ENCODE peak calls at places on chromosome X, in nine cellular contexts. One of them, this sample, is unnamed.

GRCh38 chrX:141467442-141467841 is 117.1 kb downstream of the SPANXA1 start:
- DNase-seq in uterus: no peak
- DNase-seq in H54: no peak
- DNase-seq in erythroblast: no peak
- DNase-seq in lower leg skin: no peak
- DNase-seq in transverse colon: no peak
- DNase-seq in heart left ventricle: no peak
- DNase-seq in esophagus muscularis mucosa: no peak
- DNase-seq in A549: no peak
- DNase-seq in this sample: no peak

GRCh38 chrX:132093239-132093860 is 34.5 kb downstream of the FRMD7 start:
- DNase-seq in heart left ventricle: no peak
- DNase-seq in lower leg skin: no peak
- DNase-seq in transverse colon: no peak
- DNase-seq in uterus: no peak
- DNase-seq in erythroblast: no peak
- DNase-seq in esophagus muscularis mucosa: no peak
- DNase-seq in H54: no peak
- DNase-seq in A549: no peak
- DNase-seq in this sample: no peak

GRCh38 chrX:13305091-13305490 is 14.8 kb downstream of the ATXN3L start:
- DNase-seq in lower leg skin: no peak
- DNase-seq in erythroblast: no peak
- DNase-seq in A549: no peak
- DNase-seq in uterus: no peak
- DNase-seq in transverse colon: no peak
- DNase-seq in esophagus muscularis mucosa: no peak
- DNase-seq in H54: no peak
- DNase-seq in heart left ventricle: no peak
- DNase-seq in this sample: no peak

GRCh38 chrX:108264376-108264775 is 172.8 kb downstream of the ATG4A start:
- DNase-seq in erythroblast: no peak
- DNase-seq in esophagus muscularis mucosa: no peak
- DNase-seq in H54: no peak
- DNase-seq in transverse colon: no peak
- DNase-seq in heart left ventricle: no peak
- DNase-seq in A549: no peak
- DNase-seq in uterus: no peak
- DNase-seq in lower leg skin: no peak
- DNase-seq in this sample: no peak

GRCh38 chrX:8868070-8868795 is 67.0 kb upstream of the FAM9A start:
- DNase-seq in esophagus muscularis mucosa: no peak
- DNase-seq in erythroblast: no peak
- DNase-seq in A549: peak
- DNase-seq in heart left ventricle: no peak
- DNase-seq in H54: no peak
- DNase-seq in uterus: peak
- DNase-seq in transverse colon: no peak
- DNase-seq in lower leg skin: no peak
- DNase-seq in this sample: no peak

GRCh38 chrX:23246001-23246400 is 88.6 kb upstream of the PTCHD1 start:
- DNase-seq in A549: no peak
- DNase-seq in heart left ventricle: no peak
- DNase-seq in esophagus muscularis mucosa: no peak
- DNase-seq in lower leg skin: no peak
- DNase-seq in uterus: no peak
- DNase-seq in H54: no peak
- DNase-seq in erythroblast: no peak
- DNase-seq in transverse colon: no peak
- DNase-seq in this sample: no peak

GRCh38 chrX:73962948-73963347 is 341.0 kb upstream of the ZCCHC13 start:
- DNase-seq in H54: no peak
- DNase-seq in transverse colon: no peak
- DNase-seq in erythroblast: no peak
- DNase-seq in uterus: no peak
- DNase-seq in lower leg skin: no peak
- DNase-seq in esophagus muscularis mucosa: no peak
- DNase-seq in A549: no peak
- DNase-seq in heart left ventricle: no peak
- DNase-seq in this sample: no peak

GRCh38 chrX:104913348-104913747 is 307.1 kb downstream of the TEX13A start:
- DNase-seq in heart left ventricle: no peak
- DNase-seq in lower leg skin: no peak
- DNase-seq in A549: no peak
- DNase-seq in uterus: no peak
- DNase-seq in transverse colon: no peak
- DNase-seq in H54: no peak
- DNase-seq in esophagus muscularis mucosa: no peak
- DNase-seq in erythroblast: no peak
- DNase-seq in this sample: no peak

GRCh38 chrX:21798677-21799219 is 40.7 kb upstream of the MBTPS2 start:
- DNase-seq in erythroblast: no peak
- DNase-seq in esophagus muscularis mucosa: no peak
- DNase-seq in A549: peak
- DNase-seq in uterus: no peak
- DNase-seq in lower leg skin: no peak
- DNase-seq in H54: peak
- DNase-seq in heart left ventricle: peak
- DNase-seq in transverse colon: no peak
- DNase-seq in this sample: no peak

GRCh38 chrX:51420610-51421009 is 75.8 kb downstream of the NUDT11 start:
- DNase-seq in heart left ventricle: no peak
- DNase-seq in H54: no peak
- DNase-seq in uterus: no peak
- DNase-seq in lower leg skin: no peak
- DNase-seq in transverse colon: no peak
- DNase-seq in A549: peak
- DNase-seq in erythroblast: peak
- DNase-seq in esophagus muscularis mucosa: no peak
- DNase-seq in this sample: no peak

GRCh38 chrX:151801980-151802379 is 67.4 kb downstream of the CNGA2 start:
- DNase-seq in A549: peak
- DNase-seq in esophagus muscularis mucosa: no peak
- DNase-seq in erythroblast: no peak
- DNase-seq in transverse colon: no peak
- DNase-seq in uterus: no peak
- DNase-seq in heart left ventricle: no peak
- DNase-seq in H54: no peak
- DNase-seq in lower leg skin: no peak
- DNase-seq in this sample: no peak

GRCh38 chrX:33987458-33987857 is 144.7 kb downstream of the FAM47A start:
- DNase-seq in esophagus muscularis mucosa: no peak
- DNase-seq in H54: no peak
- DNase-seq in transverse colon: no peak
- DNase-seq in erythroblast: no peak
- DNase-seq in A549: no peak
- DNase-seq in heart left ventricle: peak
- DNase-seq in lower leg skin: peak
- DNase-seq in uterus: no peak
- DNase-seq in this sample: no peak

GRCh38 chrX:69153060-69153730 is 12.1 kb downstream of the PJA1 start:
- DNase-seq in lower leg skin: peak
- DNase-seq in transverse colon: no peak
- DNase-seq in H54: no peak
- DNase-seq in esophagus muscularis mucosa: peak
- DNase-seq in A549: no peak
- DNase-seq in heart left ventricle: no peak
- DNase-seq in erythroblast: no peak
- DNase-seq in uterus: peak
- DNase-seq in this sample: no peak

GRCh38 chrX:19613645-19614323 is 98.5 kb upstream of the MAP3K15 start:
- DNase-seq in A549: no peak
- DNase-seq in erythroblast: no peak
- DNase-seq in heart left ventricle: peak
- DNase-seq in esophagus muscularis mucosa: no peak
- DNase-seq in H54: no peak
- DNase-seq in uterus: no peak
- DNase-seq in transverse colon: peak
- DNase-seq in lower leg skin: no peak
- DNase-seq in this sample: no peak

GRCh38 chrX:45750639-45751038 is 550.0 kb upstream of the DIPK2B start:
- DNase-seq in H54: no peak
- DNase-seq in erythroblast: no peak
- DNase-seq in lower leg skin: no peak
- DNase-seq in A549: no peak
- DNase-seq in transverse colon: no peak
- DNase-seq in esophagus muscularis mucosa: no peak
- DNase-seq in uterus: no peak
- DNase-seq in heart left ventricle: peak
- DNase-seq in this sample: no peak

GRCh38 chrX:100829730-100830129 is 9.5 kb downstream of the CSTF2 start:
- DNase-seq in A549: no peak
- DNase-seq in H54: peak
- DNase-seq in erythroblast: no peak
- DNase-seq in uterus: no peak
- DNase-seq in transverse colon: no peak
- DNase-seq in esophagus muscularis mucosa: no peak
- DNase-seq in heart left ventricle: no peak
- DNase-seq in lower leg skin: no peak
- DNase-seq in this sample: no peak

GRCh38 chrX:19625612-19626011 is 110.3 kb upstream of the MAP3K15 start:
- DNase-seq in uterus: no peak
- DNase-seq in transverse colon: peak
- DNase-seq in A549: no peak
- DNase-seq in H54: no peak
- DNase-seq in erythroblast: no peak
- DNase-seq in heart left ventricle: no peak
- DNase-seq in esophagus muscularis mucosa: no peak
- DNase-seq in lower leg skin: no peak
- DNase-seq in this sample: no peak

GRCh38 chrX:15908891-15909290 is 54.3 kb upstream of the AP1S2 start:
- DNase-seq in A549: no peak
- DNase-seq in transverse colon: no peak
- DNase-seq in esophagus muscularis mucosa: no peak
- DNase-seq in erythroblast: no peak
- DNase-seq in H54: no peak
- DNase-seq in uterus: no peak
- DNase-seq in heart left ventricle: no peak
- DNase-seq in lower leg skin: no peak
- DNase-seq in this sample: no peak

GRCh38 chrX:24672701-24673190 is 21.0 kb upstream of the POLA1 start:
- DNase-seq in A549: no peak
- DNase-seq in lower leg skin: no peak
- DNase-seq in esophagus muscularis mucosa: no peak
- DNase-seq in H54: no peak
- DNase-seq in erythroblast: no peak
- DNase-seq in uterus: no peak
- DNase-seq in transverse colon: no peak
- DNase-seq in heart left ventricle: no peak
- DNase-seq in this sample: no peak

DNA sequence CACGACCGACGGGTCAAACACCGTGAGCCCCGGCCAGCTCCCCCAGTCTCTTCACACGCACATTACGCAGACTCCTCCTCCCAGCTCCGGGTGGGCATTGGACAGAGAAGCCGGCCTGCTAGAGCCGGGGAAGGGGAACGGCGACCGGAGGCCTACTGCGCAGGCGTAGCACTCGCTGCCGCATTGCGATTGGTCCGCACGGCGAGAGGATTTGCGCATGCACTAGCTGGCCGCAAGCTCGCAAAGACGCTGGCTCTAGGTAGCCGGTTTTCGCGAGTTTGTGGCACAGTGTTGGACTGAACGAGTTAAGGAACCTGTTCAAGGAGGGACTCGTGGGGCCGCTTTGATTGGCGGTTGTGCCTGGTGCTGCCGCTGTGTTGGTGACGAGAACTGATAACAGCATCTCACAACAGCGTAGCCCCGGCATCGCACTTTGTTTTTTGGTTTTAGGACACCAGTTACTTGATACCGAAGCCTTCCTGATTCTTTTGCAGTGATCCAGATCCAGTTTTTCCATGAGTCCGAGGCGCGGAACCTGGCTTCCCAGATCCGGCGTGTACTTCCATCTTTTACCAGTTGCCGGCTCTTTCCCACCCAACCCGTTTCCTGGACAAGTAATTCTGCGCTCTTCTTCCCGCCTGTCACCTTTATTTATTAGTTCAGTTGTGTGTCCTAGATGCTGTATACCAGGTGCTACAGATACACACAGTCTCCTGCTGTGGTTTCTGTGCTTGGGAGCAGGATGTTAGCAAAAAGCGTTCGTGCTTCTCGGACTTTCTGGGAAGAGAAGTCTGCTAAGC is at the start of gene AIFM1:
- DNase-seq in heart left ventricle: peak
- DNase-seq in esophagus muscularis mucosa: peak
- DNase-seq in H54: peak
- DNase-seq in erythroblast: peak
- DNase-seq in lower leg skin: peak
- DNase-seq in A549: peak
- DNase-seq in transverse colon: peak
- DNase-seq in uterus: peak
- DNase-seq in this sample: peak
- TF ChIP-seq POLR2A in heart left ventricle: peak
- TF ChIP-seq POLR2A in esophagus muscularis mucosa: no peak
- TF ChIP-seq POLR2A in H54: peak
- TF ChIP-seq POLR2A in erythroblast: peak
- TF ChIP-seq POLR2A in lower leg skin: no peak
- TF ChIP-seq POLR2A in A549: peak
- TF ChIP-seq POLR2A in transverse colon: peak
- TF ChIP-seq POLR2A in uterus: peak
- TF ChIP-seq POLR2A in this sample: peak

GRCh38 chrX:47662144-47662657 is 3.2 kb upstream of the UXT start:
- DNase-seq in transverse colon: no peak
- DNase-seq in uterus: no peak
- DNase-seq in H54: no peak
- DNase-seq in lower leg skin: no peak
- DNase-seq in erythroblast: peak
- DNase-seq in esophagus muscularis mucosa: peak
- DNase-seq in A549: no peak
- DNase-seq in heart left ventricle: no peak
- DNase-seq in this sample: no peak
- TF ChIP-seq POLR2A in transverse colon: no peak
- TF ChIP-seq POLR2A in uterus: no peak
- TF ChIP-seq POLR2A in H54: no peak
- TF ChIP-seq POLR2A in lower leg skin: no peak
- TF ChIP-seq POLR2A in erythroblast: peak
- TF ChIP-seq POLR2A in esophagus muscularis mucosa: no peak
- TF ChIP-seq POLR2A in A549: no peak
- TF ChIP-seq POLR2A in heart left ventricle: no peak
- TF ChIP-seq POLR2A in this sample: no peak

DNA sequence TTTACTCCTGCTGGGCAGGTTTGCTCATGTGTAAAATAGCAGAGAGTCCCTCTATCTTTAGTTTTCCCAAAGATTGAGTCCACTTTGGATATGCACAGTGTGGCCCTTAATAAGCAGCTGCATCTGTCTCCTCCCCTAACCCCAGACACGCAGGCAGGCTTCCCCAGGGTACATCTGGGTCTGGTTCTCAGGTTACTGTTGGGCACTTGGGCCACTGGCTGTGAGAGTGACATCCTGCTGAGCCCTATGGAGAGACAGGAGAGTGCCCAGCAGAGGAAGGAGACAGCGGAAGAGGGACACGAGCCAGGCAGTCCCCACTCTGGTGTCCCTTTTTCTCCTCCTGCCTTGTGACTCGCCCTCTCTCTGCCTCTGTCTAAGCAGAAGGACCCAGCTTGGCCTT is 16.0 kb downstream of the XK start:
- DNase-seq in uterus: no peak
- DNase-seq in heart left ventricle: no peak
- DNase-seq in A549: no peak
- DNase-seq in esophagus muscularis mucosa: no peak
- DNase-seq in transverse colon: no peak
- DNase-seq in erythroblast: no peak
- DNase-seq in lower leg skin: no peak
- DNase-seq in H54: no peak
- DNase-seq in this sample: no peak
- TF ChIP-seq POLR2A in uterus: no peak
- TF ChIP-seq POLR2A in heart left ventricle: no peak
- TF ChIP-seq POLR2A in A549: no peak
- TF ChIP-seq POLR2A in esophagus muscularis mucosa: no peak
- TF ChIP-seq POLR2A in transverse colon: no peak
- TF ChIP-seq POLR2A in erythroblast: no peak
- TF ChIP-seq POLR2A in lower leg skin: no peak
- TF ChIP-seq POLR2A in H54: no peak
- TF ChIP-seq POLR2A in this sample: no peak

GRCh38 chrX:88605222-88605583 is 141.8 kb upstream of the CPXCR1 start:
- DNase-seq in H54: no peak
- DNase-seq in heart left ventricle: no peak
- DNase-seq in erythroblast: no peak
- DNase-seq in transverse colon: no peak
- DNase-seq in A549: no peak
- DNase-seq in lower leg skin: no peak
- DNase-seq in esophagus muscularis mucosa: no peak
- DNase-seq in uterus: no peak
- DNase-seq in this sample: no peak
- TF ChIP-seq POLR2A in H54: no peak
- TF ChIP-seq POLR2A in heart left ventricle: no peak
- TF ChIP-seq POLR2A in erythroblast: no peak
- TF ChIP-seq POLR2A in transverse colon: no peak
- TF ChIP-seq POLR2A in A549: no peak
- TF ChIP-seq POLR2A in lower leg skin: no peak
- TF ChIP-seq POLR2A in esophagus muscularis mucosa: no peak
- TF ChIP-seq POLR2A in uterus: no peak
- TF ChIP-seq POLR2A in this sample: no peak

This sample was measured in GM12892.